ENCODE peak calls at places on chromosomes 12 and 14, in six cellular contexts. L is H1, U is GM12891, F is GM12878, K is HepG2, T is K562. J is an unnamed sample.

GRCh38 chr14:95519699-95520098 is 3.2 kb upstream of the SYNE3 start:
- DNase-seq in L (no peak), U (no peak), F (no peak), K (no peak), T (no peak), J (no peak)

GRCh38 chr12:42426733-42427132 is 100.8 kb downstream of the PPHLN1 start:
- DNase-seq in L (no peak), U (no peak), F (no peak), K (no peak), T (peak), J (no peak)

GRCh38 chr12:14188761-14189160 is 176.7 kb upstream of the ATF7IP start:
- DNase-seq in L (no peak), U (no peak), F (no peak), K (no peak), T (no peak), J (no peak)

GRCh38 chr14:67508973-67509372 is 20.5 kb upstream of the TMEM229B start:
- DNase-seq in L (no peak), U (no peak), F (no peak), K (no peak), T (no peak), J (no peak)

GRCh38 chr12:103841690-103842584 is 903 bp upstream of the NT5DC3 start:
- DNase-seq in L (peak), U (peak), F (no peak), K (peak), T (peak), J (peak)

GRCh38 chr12:122965356-122965755 is 907 bp downstream of the ABCB9 start:
- DNase-seq in L (no peak), U (no peak), F (no peak), K (no peak), T (no peak), J (no peak)

GRCh38 chr12:40655451-40655850 is 36.8 kb upstream of the CNTN1 start:
- DNase-seq in L (no peak), U (no peak), F (no peak), K (no peak), T (no peak), J (no peak)

GRCh38 chr12:50453872-50454271 is 50.9 kb upstream of the DIP2B start:
- DNase-seq in L (no peak), U (no peak), F (no peak), K (no peak), T (no peak), J (no peak)

GRCh38 chr12:22653075-22653474 is 28.1 kb downstream of the ETNK1 start:
- DNase-seq in L (no peak), U (no peak), F (no peak), K (no peak), T (no peak), J (no peak)

GRCh38 chr12:6281081-6281809 is 29.2 kb upstream of the PLEKHG6 start:
- DNase-seq in L (no peak), U (no peak), F (no peak), K (no peak), T (no peak), J (no peak)

GRCh38 chr14:52079239-52079956 is 10.5 kb upstream of the NID2 start:
- DNase-seq in L (no peak), U (no peak), F (no peak), K (peak), T (no peak), J (no peak)

GRCh38 chr14:73741386-73741875 is 27.2 kb upstream of the PNMA1 start:
- DNase-seq in L (peak), U (peak), F (no peak), K (peak), T (peak), J (peak)
- TF ChIP-seq POLR2AphosphoS5 in L (no peak), U (no peak), F (no peak), K (no peak), T (peak), J (no peak)

GRCh38 chr12:25971675-25972035 is 13.2 kb downstream of the RASSF8 start:
- DNase-seq in L (no peak), U (no peak), F (no peak), K (no peak), T (no peak), J (no peak)
- TF ChIP-seq TAF1 in L (no peak), U (no peak), F (no peak), K (no peak), T (no peak), J (no peak)

GRCh38 chr14:24329736-24330135 is 5.1 kb downstream of the ADCY4 start:
- DNase-seq in L (no peak), U (no peak), F (no peak), K (no peak), T (no peak), J (no peak)
- TF ChIP-seq POLR2A in L (no peak), U (no peak), F (no peak), K (no peak), T (no peak), J (no peak)

DNA sequence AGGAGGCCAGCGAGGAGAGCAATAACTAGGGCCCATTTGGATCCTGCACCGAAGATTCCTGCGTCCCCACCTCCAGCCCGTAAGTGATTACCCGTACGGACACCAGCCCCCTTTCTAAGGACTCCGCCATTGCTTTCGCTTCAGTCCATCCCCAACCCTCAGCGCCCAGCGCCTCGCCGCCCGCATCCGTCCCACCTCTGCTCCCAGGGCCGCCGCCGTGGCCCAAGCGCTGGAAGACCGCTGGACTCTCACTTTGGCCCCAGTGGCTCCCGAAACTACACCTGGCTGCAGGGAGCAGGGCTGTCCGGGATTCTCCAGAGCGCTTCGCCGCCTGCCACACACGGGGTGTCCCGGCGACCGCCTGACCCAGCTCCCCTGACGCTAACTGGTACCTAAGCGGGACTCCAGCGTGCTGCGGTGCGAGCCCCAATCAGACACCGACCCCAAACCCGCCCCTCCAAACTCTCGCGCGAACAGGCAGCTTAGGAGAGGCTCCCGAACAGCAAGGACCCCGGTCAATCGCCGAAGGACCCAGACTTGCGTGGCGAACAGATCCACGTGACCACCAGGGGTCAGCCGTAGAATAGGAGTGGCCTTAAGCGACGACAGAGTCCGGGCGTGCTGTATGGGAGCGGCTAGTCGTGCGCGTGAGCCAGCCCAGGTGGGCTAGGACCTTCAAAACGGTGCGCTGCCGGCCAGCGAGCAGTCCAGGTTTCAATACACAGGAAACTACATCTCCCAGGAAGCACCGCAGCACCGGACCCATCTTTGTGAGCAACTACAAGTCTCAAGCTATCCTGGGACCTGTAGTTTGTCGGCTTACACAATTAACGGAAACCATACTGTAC is at the start of gene CNPY2:
- DNase-seq in L (peak), U (peak), F (peak), K (peak), T (peak), J (peak)
- TF ChIP-seq POLR2AphosphoS5 in L (peak), U (peak), F (peak), K (peak), T (no peak), J (peak)

DNA sequence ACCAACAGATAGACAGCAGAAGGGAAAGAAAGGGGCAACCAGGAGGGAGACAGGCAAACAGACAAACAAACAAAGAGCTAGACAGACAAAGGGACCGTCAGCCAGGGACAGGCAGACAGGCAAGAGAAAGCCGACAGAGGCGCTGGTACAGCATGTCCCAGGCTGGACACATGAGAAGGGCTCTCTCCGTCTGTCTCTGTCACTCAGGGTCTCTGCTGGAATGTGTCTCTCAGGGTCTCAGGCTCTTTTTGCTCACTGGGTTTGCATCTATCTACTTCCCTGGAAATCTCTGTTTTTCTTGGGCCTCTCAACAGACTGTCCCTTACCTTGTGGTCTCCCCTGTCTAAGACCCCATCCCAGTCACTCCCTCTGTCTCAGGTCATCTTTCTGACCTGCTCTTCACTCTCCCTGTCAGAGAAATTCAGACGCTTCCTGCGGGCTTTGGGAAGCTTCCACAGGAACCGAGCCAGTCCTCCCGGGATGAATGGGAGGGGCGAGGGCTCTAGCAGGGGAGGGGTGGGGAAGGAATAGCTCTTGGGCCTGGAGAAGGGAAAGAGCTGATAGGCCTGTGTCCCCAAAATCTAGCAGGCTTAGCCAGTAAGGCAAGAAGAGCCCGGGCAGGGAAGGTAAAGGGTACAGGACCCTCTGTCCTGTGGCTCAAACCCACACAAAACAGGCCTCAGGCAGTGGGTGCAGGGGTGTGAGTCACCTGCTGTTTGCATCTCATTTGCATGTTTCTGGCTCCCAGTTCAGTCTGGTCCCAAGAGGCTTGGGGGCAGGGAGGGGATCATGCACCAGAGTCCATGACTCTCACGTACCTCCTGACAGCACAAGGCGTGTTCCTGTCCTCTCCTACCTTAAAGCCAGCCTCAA is 8.5 kb upstream of the SMUG1 start:
- DNase-seq in L (no peak), U (no peak), F (no peak), K (no peak), T (no peak), J (no peak)
- TF ChIP-seq TAF1 in L (no peak), U (no peak), F (no peak), K (no peak), T (no peak), J (no peak)

J was measured in GM12892.